ENCODE peak calls at places on chromosomes 13 and 19, in eight cellular contexts. Y is psoas muscle; R is EH; L is RWPE1; M is MV-4-11; C is NCI-H748 treated with DMSO at 0.1 percent for 48 hours; E is RKO; Z is stimulated activated CD4-positive, alpha-beta T cell treated with anti-CD3 and anti-CD28 coated beads, TNF-alpha, amount 100 ng/mL, for 24 hours. G is an unnamed sample.
A peak's percentile ranks its signal among the peaks of the same experiment; 100 is the strongest.

GRCh38 chr13:24033527-24034302 is 126.8 kb upstream of the SPATA13 start:
- DNase-seq in Y (no peak), R (peak; percentile 88), L (no peak), M (no peak), C (no peak), E (no peak), Z (no peak), G (no peak)

GRCh38 chr13:71759506-71760225 is 107.3 kb downstream of the DACH1 start:
- DNase-seq in Y (no peak), R (no peak), L (no peak), M (no peak), C (peak; percentile 90), E (no peak), Z (no peak), G (no peak)

GRCh38 chr19:1118999-1119398 is 15.2 kb downstream of the GPX4 start:
- DNase-seq in Y (no peak), R (no peak), L (no peak), M (no peak), C (no peak), E (no peak), Z (no peak), G (no peak)

GRCh38 chr13:112779856-112780604 is 90.2 kb downstream of the ATP11A start:
- DNase-seq in Y (no peak), R (peak; percentile 11), L (no peak), M (no peak), C (no peak), E (no peak), Z (no peak), G (no peak)

GRCh38 chr19:289651-290538 is 1.3 kb downstream of the PLPP2 start:
- DNase-seq in Y (peak; percentile 36), R (peak; percentile 36), L (peak; percentile 87), M (no peak), C (peak; percentile 59), E (peak; percentile 85), Z (no peak), G (peak; percentile 63)

GRCh38 chr19:18392417-18392816 is 5.0 kb downstream of the LRRC25 start:
- DNase-seq in Y (no peak), R (no peak), L (no peak), M (peak; percentile 94), C (no peak), E (no peak), Z (no peak), G (no peak)

GRCh38 chr19:58009666-58010301 is 7.2 kb upstream of the ZNF606 start:
- DNase-seq in Y (peak; percentile 76), R (peak; percentile 41), L (peak; percentile 72), M (peak; percentile 37), C (peak; percentile 92), E (no peak), Z (no peak), G (peak; percentile 89)

GRCh38 chr13:35014606-35015005 is 72.5 kb downstream of the NBEA start:
- DNase-seq in Y (no peak), R (no peak), L (no peak), M (no peak), C (no peak), E (no peak), Z (no peak), G (no peak)

GRCh38 chr13:71587778-71588177 is 279.2 kb downstream of the DACH1 start:
- DNase-seq in Y (no peak), R (no peak), L (no peak), M (no peak), C (peak; percentile 73), E (no peak), Z (no peak), G (no peak)

GRCh38 chr13:43838909-43839308 is 40.6 kb downstream of the CCDC122 start:
- DNase-seq in Y (no peak), R (peak; percentile 81), L (no peak), M (no peak), C (no peak), E (no peak), Z (no peak), G (no peak)

GRCh38 chr19:51547397-51548212 is 16.1 kb upstream of the SIGLEC6 start:
- DNase-seq in Y (no peak), R (no peak), L (no peak), M (no peak), C (no peak), E (no peak), Z (no peak), G (no peak)

GRCh38 chr19:3784607-3785463 is 1.3 kb downstream of the MATK start:
- DNase-seq in Y (no peak), R (peak; percentile 9), L (peak; percentile 64), M (peak; percentile 53), C (no peak), E (peak; percentile 36), Z (no peak), G (no peak)

GRCh38 chr13:108609353-108609752 is 20.1 kb upstream of the MYO16 start:
- DNase-seq in Y (no peak), R (peak; percentile 4), L (peak; percentile 6), M (peak; percentile 21), C (no peak), E (peak; percentile 49), Z (no peak), G (no peak)

GRCh38 chr13:33676700-33677048 is 141.3 kb upstream of the RFC3 start:
- DNase-seq in Y (peak; percentile 53), R (peak; percentile 61), L (no peak), M (peak; percentile 35), C (peak; percentile 80), E (peak; percentile 18), Z (no peak), G (no peak)

GRCh38 chr19:33458807-33459206 is 62.8 kb downstream of the PEPD start:
- DNase-seq in Y (no peak), R (no peak), L (no peak), M (no peak), C (no peak), E (no peak), Z (no peak), G (no peak)

GRCh38 chr13:113046066-113046882 is 59.3 kb upstream of the F7 start:
- DNase-seq in Y (peak; percentile 10), R (no peak), L (no peak), M (no peak), C (no peak), E (no peak), Z (no peak), G (no peak)

G was measured in CD8-positive, alpha-beta memory T cell.